ENCODE peak calls at places on chromosome 10, in five cellular contexts. R is adrenal gland, M is AG10803, T is psoas muscle, N is mucosa of descending colon. A is an unnamed sample.

GRCh38 chr10:119747940-119748339 is 22.1 kb downstream of the INPP5F start:
- DNase-seq in M (no peak), T (no peak), R (no peak), N (no peak), A (no peak)

GRCh38 chr10:61139230-61139928 is 195.4 kb upstream of the RHOBTB1 start:
- DNase-seq in M (no peak), R (no peak), N (no peak), T (no peak), A (no peak)

GRCh38 chr10:108424656-108425055 is 1260.2 kb upstream of the SORCS1 start:
- DNase-seq in R (no peak), N (no peak), M (peak; percentile 71), T (no peak), A (no peak)

GRCh38 chr10:99676895-99677294 is 17.6 kb downstream of the ENTPD7 start:
- DNase-seq in M (peak; percentile 21), R (no peak), T (no peak), N (no peak), A (no peak)

GRCh38 chr10:13883843-13884444 is 297.2 kb downstream of the PRPF18 start:
- DNase-seq in T (no peak), R (no peak), M (no peak), N (no peak), A (no peak)

GRCh38 chr10:100800931-100801330 is 55.5 kb downstream of the PAX2 start:
- DNase-seq in T (no peak), N (peak; percentile 12), R (no peak), M (no peak), A (no peak)

GRCh38 chr10:114634607-114634974 is 23.5 kb downstream of the ABLIM1 start:
- DNase-seq in R (peak; percentile 80), N (no peak), T (no peak), M (peak; percentile 90), A (no peak)

GRCh38 chr10:97185326-97186058 is at the start of gene SLIT1:
- DNase-seq in T (no peak), M (no peak), N (no peak), R (no peak), A (no peak)

GRCh38 chr10:45421231-45422097 is 47.4 kb downstream of the ALOX5 start:
- DNase-seq in M (no peak), T (no peak), R (no peak), N (peak; percentile 56), A (no peak)

GRCh38 chr10:114399576-114399975 is 4.7 kb downstream of the AFAP1L2 start:
- DNase-seq in R (no peak), T (no peak), N (no peak), M (no peak), A (no peak)

GRCh38 chr10:75429159-75429827 is 2.1 kb upstream of the LRMDA start:
- DNase-seq in R (no peak), M (no peak), T (no peak), N (no peak), A (no peak)

GRCh38 chr10:59779656-59780521 is 26.6 kb upstream of the MRLN start:
- DNase-seq in T (no peak), M (no peak), N (no peak), R (no peak), A (no peak)

GRCh38 chr10:132632091-132632561 is 94.5 kb downstream of the INPP5A start:
- DNase-seq in T (peak; percentile 85), R (no peak), M (no peak), N (peak; percentile 48), A (no peak)

GRCh38 chr10:61063035-61063434 is 119.0 kb upstream of the RHOBTB1 start:
- DNase-seq in M (peak; percentile 62), T (no peak), N (no peak), R (peak; percentile 36), A (peak; percentile 54)

GRCh38 chr10:117548191-117548668 is 5.7 kb downstream of the EMX2 start:
- DNase-seq in T (no peak), N (no peak), M (no peak), R (no peak), A (no peak)

GRCh38 chr10:117546630-117547300 is 4.2 kb downstream of the EMX2 start:
- DNase-seq in R (no peak), T (no peak), N (no peak), M (no peak), A (no peak)

GRCh38 chr10:117546020-117546629 is 3.6 kb downstream of the EMX2 start:
- DNase-seq in N (no peak), R (no peak), M (no peak), T (no peak), A (no peak)

GRCh38 chr10:117549100-117549499 is 6.6 kb downstream of the EMX2 start:
- DNase-seq in T (no peak), N (no peak), R (no peak), M (peak; percentile 60), A (no peak)

GRCh38 chr10:117547301-117548153 is 5.0 kb downstream of the EMX2 start:
- DNase-seq in R (no peak), N (no peak), T (no peak), M (peak; percentile 61), A (no peak)
- H3K4me3 ChIP-seq in R (no peak overlapping the region), N (no peak overlapping the region), T (no peak overlapping the region), M (peak overlapping the region; percentile 96), A (no peak overlapping the region)

GRCh38 chr10:27745719-27746363 is at the start of gene MKX:
- DNase-seq in M (peak; percentile 73), T (peak; percentile 60), N (peak; percentile 62), R (peak; percentile 35), A (no peak)
- TF ChIP-seq CTCF in M (no peak), T (no peak), N (no peak), R (no peak), A (no peak)

GRCh38 chr10:78033623-78034470 is at the start of gene RPS24:
- DNase-seq in M (peak; percentile 96), R (peak; percentile 94), N (peak; percentile 95), T (peak; percentile 97), A (peak; percentile 94)

GRCh38 chr10:78035025-78035424 is 1.4 kb downstream of the RPS24 start:
- DNase-seq in M (no peak), R (no peak), T (no peak), N (no peak), A (no peak)

GRCh38 chr10:78035933-78036583 is 2.4 kb downstream of the RPS24 start:
- DNase-seq in N (no peak), R (no peak), T (no peak), M (no peak), A (no peak)

GRCh38 chr10:78038105-78038504 is 4.4 kb downstream of the RPS24 start:
- DNase-seq in M (peak; percentile 25), N (no peak), R (no peak), T (no peak), A (no peak)

GRCh38 chr10:78035437-78035836 is 1.8 kb downstream of the RPS24 start:
- DNase-seq in T (no peak), M (no peak), R (no peak), N (no peak), A (no peak)
- H3K4me3 ChIP-seq in T (peak overlapping the region; percentile 84), M (peak overlapping the region; percentile 98), R (peak overlapping the region; percentile 76), N (no peak overlapping the region), A (peak overlapping the region; percentile 98)

GRCh38 chr10:234708-235406 is 99.6 kb downstream of the ZMYND11 start:
- DNase-seq in R (no peak), T (no peak), N (no peak), M (no peak), A (peak; percentile 43)
- TF ChIP-seq CTCF in R (no peak), T (no peak), N (no peak), M (no peak), A (peak; percentile 15)

DNA sequence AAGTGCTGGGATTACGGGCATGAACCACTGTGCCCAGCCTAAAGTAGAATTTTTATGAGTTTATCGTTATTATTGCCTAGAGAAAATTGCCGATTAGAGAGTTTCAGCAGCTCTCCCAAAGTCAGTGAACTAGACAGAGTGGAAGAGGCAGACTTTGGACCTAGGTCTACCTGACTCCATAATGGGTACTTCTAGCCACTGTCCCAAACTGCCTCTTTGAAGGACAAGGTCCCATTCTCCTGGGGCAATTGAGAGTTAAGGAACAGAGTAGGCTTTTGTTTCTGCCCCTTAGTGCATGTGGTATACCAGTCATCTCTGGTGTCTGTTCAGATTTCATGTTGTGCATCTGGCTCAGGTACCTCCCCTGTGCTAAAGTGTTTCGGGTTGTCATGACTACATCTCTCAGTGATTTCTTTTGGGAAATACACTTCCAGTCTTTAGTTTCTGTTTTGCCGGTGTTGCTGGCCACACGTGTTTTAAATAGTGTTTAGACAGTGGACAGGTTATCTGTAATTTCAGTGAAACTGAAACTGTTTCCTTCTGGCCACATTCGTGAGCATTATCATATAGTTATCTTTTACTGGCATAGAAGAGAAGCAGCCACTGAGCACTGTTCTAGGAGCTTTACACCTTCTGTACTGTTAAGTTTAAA is 4.7 kb downstream of the TMEM236 start:
- DNase-seq in N (no peak), T (no peak), M (peak; percentile 9), R (no peak), A (no peak)
- H3K4me3 ChIP-seq in N (no peak overlapping the region), T (no peak overlapping the region), M (no peak overlapping the region), R (no peak overlapping the region), A (peak overlapping the region; percentile 0)

GRCh38 chr10:122285506-122286444 is 14.7 kb downstream of the BTBD16 start:
- DNase-seq in M (no peak), R (no peak), T (no peak), N (no peak), A (no peak)

GRCh38 chr10:122290334-122290733 is 19.2 kb downstream of the BTBD16 start:
- DNase-seq in N (no peak), R (no peak), M (no peak), T (no peak), A (no peak)

GRCh38 chr10:122287584-122287983 is 16.5 kb downstream of the BTBD16 start:
- DNase-seq in M (no peak), R (no peak), T (no peak), N (no peak), A (no peak)

GRCh38 chr10:122288917-122289316 is 17.8 kb downstream of the BTBD16 start:
- DNase-seq in R (no peak), T (no peak), N (no peak), M (no peak), A (no peak)

GRCh38 chr10:122286872-122287271 is 15.8 kb downstream of the BTBD16 start:
- DNase-seq in M (peak; percentile 54), T (peak; percentile 89), N (no peak), R (no peak), A (no peak)
- TF ChIP-seq CTCF in M (no peak), T (no peak), N (no peak), R (no peak), A (no peak)

GRCh38 chr10:34102917-34103506 is 712.1 kb downstream of the PARD3 start:
- DNase-seq in R (no peak), M (peak; percentile 94), N (no peak), T (no peak), A (no peak)
- H3K4me3 ChIP-seq in R (no peak overlapping the region), M (no peak overlapping the region), N (no peak overlapping the region), T (peak overlapping the region; percentile 33), A (no peak overlapping the region)

DNA sequence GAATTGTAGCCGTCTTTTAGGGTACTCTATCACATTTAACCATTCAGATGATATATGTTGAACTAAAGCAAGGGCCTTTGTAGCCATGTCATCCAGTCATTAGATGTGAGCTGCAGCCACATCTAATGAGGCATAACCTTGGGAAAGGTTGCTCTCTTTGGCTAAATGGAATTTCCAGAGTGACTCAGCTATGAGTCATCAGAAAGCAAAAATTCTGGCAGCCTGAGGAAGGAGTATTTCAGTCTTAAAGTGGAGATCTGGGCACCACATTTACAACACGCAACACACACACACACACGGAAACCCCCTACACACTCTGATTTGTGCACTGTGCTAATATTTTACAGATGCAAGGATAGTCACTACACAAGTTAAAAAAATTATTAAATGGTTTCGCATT is 176.9 kb upstream of the ZWINT start:
- DNase-seq in T (no peak), M (peak; percentile 32), R (peak; percentile 26), N (no peak), A (no peak)
- TF ChIP-seq CTCF in T (no peak), M (no peak), R (no peak), N (no peak), A (no peak)